ENCODE peak calls at places on chromosomes 7 and 10, in eight cellular contexts. F is heart right ventricle, E is ovary, X is A549, P is HFF-Myc, D is stomach, Z is body of pancreas, H is MM.1S. A is an unnamed sample.

GRCh38 chr7:154871928-154872750 is 130.8 kb downstream of the PAXIP1 start:
- DNase-seq in F (no peak), E (no peak), X (no peak), P (no peak), D (no peak), Z (no peak), H (no peak), A (no peak)

GRCh38 chr10:116278832-116279231 is 5.8 kb upstream of the GFRA1 start:
- DNase-seq in F (no peak), E (no peak), X (no peak), P (no peak), D (no peak), Z (no peak), H (no peak), A (no peak)

GRCh38 chr7:568031-568680 is 48.5 kb upstream of the PDGFA start:
- DNase-seq in F (no peak), E (no peak), X (no peak), P (no peak), D (no peak), Z (no peak), H (no peak), A (no peak)

GRCh38 chr10:60236869-60237524 is 152.7 kb downstream of the ANK3 start:
- DNase-seq in F (peak), E (no peak), X (no peak), P (no peak), D (peak), Z (peak), H (peak), A (no peak)

GRCh38 chr7:7521259-7521658 is 14.4 kb downstream of the COL28A1 start:
- DNase-seq in F (no peak), E (no peak), X (no peak), P (no peak), D (no peak), Z (no peak), H (no peak), A (no peak)

GRCh38 chr7:25545125-25546008 is 317.1 kb upstream of the NPVF start:
- DNase-seq in F (peak), E (no peak), X (no peak), P (no peak), D (no peak), Z (no peak), H (no peak), A (no peak)

GRCh38 chr10:131159771-131160170 is 151.8 kb downstream of the TCERG1L start:
- DNase-seq in F (no peak), E (no peak), X (no peak), P (no peak), D (no peak), Z (no peak), H (no peak), A (no peak)

GRCh38 chr10:117074621-117075020 is 63.4 kb downstream of the VAX1 start:
- DNase-seq in F (no peak), E (no peak), X (no peak), P (no peak), D (no peak), Z (no peak), H (no peak), A (peak)

GRCh38 chr7:70568674-70569334 is 563.1 kb upstream of the GALNT17 start:
- DNase-seq in F (peak), E (no peak), X (no peak), P (no peak), D (peak), Z (peak), H (no peak), A (peak)

GRCh38 chr10:34650156-34650555 is 164.9 kb downstream of the PARD3 start:
- DNase-seq in F (no peak), E (no peak), X (no peak), P (no peak), D (no peak), Z (no peak), H (no peak), A (no peak)

GRCh38 chr10:64288404-64288803 is 767.2 kb downstream of the REEP3 start:
- DNase-seq in F (no peak), E (no peak), X (no peak), P (no peak), D (no peak), Z (no peak), H (no peak), A (no peak)

GRCh38 chr7:102064361-102065025 is 222.2 kb upstream of the SH2B2 start:
- DNase-seq in F (peak), E (no peak), X (peak), P (no peak), D (no peak), Z (peak), H (no peak), A (no peak)

GRCh38 chr10:60820093-60820769 is 42.0 kb downstream of the CDK1 start:
- DNase-seq in F (no peak), E (no peak), X (no peak), P (peak), D (no peak), Z (no peak), H (peak), A (no peak)

GRCh38 chr10:80153460-80153859 is 20.9 kb downstream of the PLAC9 start:
- DNase-seq in F (no peak), E (no peak), X (no peak), P (no peak), D (no peak), Z (no peak), H (no peak), A (no peak)

GRCh38 chr7:41134242-41134872 is 568.5 kb downstream of the INHBA start:
- DNase-seq in F (no peak), E (no peak), X (no peak), P (no peak), D (no peak), Z (no peak), H (no peak), A (no peak)

GRCh38 chr7:55231736-55232280 is 133.3 kb upstream of the LANCL2 start:
- DNase-seq in F (no peak), E (no peak), X (no peak), P (no peak), D (no peak), Z (no peak), H (no peak), A (no peak)

GRCh38 chr10:69789164-69789576 is 12.5 kb upstream of the COL13A1 start:
- DNase-seq in F (no peak), E (no peak), X (no peak), P (no peak), D (no peak), Z (no peak), H (no peak), A (no peak)

GRCh38 chr10:86086418-86086817 is 280.2 kb downstream of the GRID1 start:
- DNase-seq in F (no peak), E (no peak), X (no peak), P (no peak), D (peak), Z (no peak), H (no peak), A (no peak)

GRCh38 chr10:132841254-132841975 is 55.5 kb upstream of the NKX6-2 start:
- DNase-seq in F (no peak), E (peak), X (no peak), P (no peak), D (no peak), Z (no peak), H (no peak), A (no peak)

GRCh38 chr7:148930335-148930734 is 46.2 kb upstream of the EZH2 start:
- DNase-seq in F (no peak), E (no peak), X (no peak), P (no peak), D (no peak), Z (no peak), H (no peak), A (no peak)

GRCh38 chr10:29712108-29712507 is 77.3 kb upstream of the SVIL start:
- DNase-seq in F (no peak), E (no peak), X (no peak), P (no peak), D (no peak), Z (no peak), H (no peak), A (peak)

GRCh38 chr10:8485032-8485431 is 430.5 kb downstream of the GATA3 start:
- DNase-seq in F (no peak), E (no peak), X (no peak), P (no peak), D (no peak), Z (no peak), H (no peak), A (no peak)

GRCh38 chr10:114573330-114574045 is 84.6 kb downstream of the ABLIM1 start:
- DNase-seq in F (no peak), E (no peak), X (no peak), P (no peak), D (no peak), Z (no peak), H (no peak), A (no peak)

GRCh38 chr10:128062331-128062730 is 63.9 kb downstream of the MKI67 start:
- DNase-seq in F (no peak), E (no peak), X (no peak), P (no peak), D (no peak), Z (peak), H (no peak), A (no peak)

GRCh38 chr10:116324951-116325635 is 845 bp downstream of the CCDC172 start:
- DNase-seq in F (no peak), E (no peak), X (no peak), P (no peak), D (no peak), Z (no peak), H (no peak), A (no peak)

GRCh38 chr10:48983648-48984359 is 44.2 kb upstream of the LRRC18 start:
- DNase-seq in F (no peak), E (no peak), X (no peak), P (no peak), D (no peak), Z (no peak), H (no peak), A (no peak)

GRCh38 chr7:24290004-24290641 is 6.1 kb downstream of the NPY start:
- DNase-seq in F (no peak), E (no peak), X (peak), P (no peak), D (no peak), Z (peak), H (peak), A (peak)
- TF ChIP-seq CTCF in F (no peak), E (no peak), X (peak), P (peak), D (peak), Z (peak), H (peak), A (peak)

GRCh38 chr10:97184971-97185325 is 811 bp downstream of the SLIT1 start:
- DNase-seq in F (no peak), E (no peak), X (no peak), P (no peak), D (no peak), Z (no peak), H (no peak), A (no peak)
- H3K4me3 ChIP-seq in F (no peak), E (no peak), X (peak), P (no peak), D (no peak), Z (no peak), H (no peak), A (peak)

GRCh38 chr10:63267414-63268138 is 134.4 kb downstream of the NRBF2 start:
- DNase-seq in F (no peak), E (no peak), X (peak), P (peak), D (no peak), Z (peak), H (peak), A (no peak)

GRCh38 chr10:63266337-63267327 is 133.5 kb downstream of the NRBF2 start:
- DNase-seq in F (no peak), E (no peak), X (no peak), P (no peak), D (no peak), Z (no peak), H (peak), A (no peak)

GRCh38 chr10:63265646-63266207 is 132.6 kb downstream of the NRBF2 start:
- DNase-seq in F (no peak), E (no peak), X (no peak), P (no peak), D (no peak), Z (no peak), H (no peak), A (no peak)

GRCh38 chr10:63268139-63268797 is 135.1 kb downstream of the NRBF2 start:
- DNase-seq in F (no peak), E (no peak), X (no peak), P (no peak), D (no peak), Z (peak), H (peak), A (no peak)

GRCh38 chr10:63268798-63269503 is 135.8 kb downstream of the NRBF2 start:
- DNase-seq in F (peak), E (peak), X (peak), P (peak), D (peak), Z (peak), H (peak), A (peak)
- TF ChIP-seq CTCF in F (no peak), E (peak), X (no peak), P (peak), D (peak), Z (peak), H (peak), A (peak)

DNA sequence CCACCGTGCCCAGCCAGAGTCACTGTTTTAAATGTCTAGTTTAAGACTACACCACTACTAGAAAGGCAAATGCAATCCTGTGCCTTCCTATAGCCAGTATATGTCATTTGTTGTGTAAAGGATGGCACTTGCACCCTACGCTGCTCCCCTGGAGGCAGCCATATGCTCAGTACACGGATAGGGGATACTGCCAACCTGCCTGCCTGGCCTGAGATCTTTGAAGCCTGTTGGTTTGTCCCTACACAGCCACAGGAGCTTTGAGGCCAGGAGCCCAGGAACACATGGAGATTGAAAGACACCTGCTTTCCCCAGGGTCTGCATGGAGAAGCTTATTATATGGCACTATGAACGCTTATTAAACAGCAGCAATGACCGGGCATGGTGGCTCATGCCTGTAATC is 2.3 kb upstream of the SCRN1 start:
- DNase-seq in F (no peak), E (no peak), X (no peak), P (no peak), D (no peak), Z (no peak), H (no peak), A (no peak)
- H3K4me3 ChIP-seq in F (no peak), E (no peak), X (no peak), P (no peak), D (no peak), Z (no peak), H (no peak), A (no peak)

DNA sequence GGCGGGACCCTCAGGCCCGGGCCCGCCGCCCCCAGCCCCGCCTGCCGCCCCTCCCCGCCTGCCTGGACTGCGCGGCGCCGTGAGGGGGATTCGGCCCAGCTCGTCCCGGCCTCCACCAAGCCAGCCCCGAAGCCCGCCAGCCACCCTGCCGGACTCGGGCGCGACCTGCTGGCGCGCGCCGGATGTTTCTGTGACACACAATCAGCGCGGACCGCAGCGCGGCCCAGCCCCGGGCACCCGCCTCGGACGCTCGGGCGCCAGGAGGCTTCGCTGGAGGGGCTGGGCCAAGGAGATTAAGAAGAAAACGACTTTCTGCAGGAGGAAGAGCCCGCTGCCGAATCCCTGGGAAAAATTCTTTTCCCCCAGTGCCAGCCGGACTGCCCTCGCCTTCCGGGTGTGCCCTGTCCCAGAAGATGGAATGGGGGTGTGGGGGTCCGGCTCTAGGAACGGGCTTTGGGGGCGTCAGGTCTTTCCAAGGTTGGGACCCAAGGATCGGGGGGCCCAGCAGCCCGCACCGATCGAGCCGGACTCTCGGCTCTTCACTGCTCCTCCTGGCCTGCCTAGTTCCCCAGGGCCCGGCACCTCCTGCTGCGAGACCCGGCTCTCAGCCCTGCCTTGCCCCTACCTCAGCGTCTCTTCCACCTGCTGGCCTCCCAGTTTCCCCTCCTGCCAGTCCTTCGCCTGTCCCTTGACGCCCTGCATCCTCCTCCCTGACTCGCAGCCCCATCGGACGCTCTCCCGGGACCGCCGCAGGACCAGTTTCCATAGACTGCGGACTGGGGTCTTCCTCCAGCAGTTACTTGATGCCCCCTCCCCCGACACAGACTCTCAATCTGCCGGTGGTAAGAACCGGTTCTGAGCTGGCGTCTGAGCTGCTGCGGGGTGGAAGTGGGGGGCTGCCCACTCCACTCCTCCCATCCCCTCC is 82.7 kb downstream of the PAX2 start:
- DNase-seq in F (peak), E (peak), X (peak), P (no peak), D (peak), Z (peak), H (peak), A (no peak)
- TF ChIP-seq CTCF in F (no peak), E (no peak), X (peak), P (no peak), D (no peak), Z (peak), H (peak), A (peak)

GRCh38 chr7:100642534-100642907 is 1.2 kb upstream of the TFR2 start:
- DNase-seq in F (no peak), E (no peak), X (peak), P (no peak), D (peak), Z (no peak), H (peak), A (no peak)
- H3K4me3 ChIP-seq in F (no peak), E (no peak), X (no peak), P (no peak), D (no peak), Z (no peak), H (peak), A (no peak)

GRCh38 chr10:59234814-59235429 is 58.5 kb downstream of the PHYHIPL start:
- DNase-seq in F (no peak), E (no peak), X (no peak), P (peak), D (no peak), Z (peak), H (peak), A (peak)
- TF ChIP-seq CTCF in F (peak), E (peak), X (peak), P (peak), D (peak), Z (peak), H (peak), A (peak)

DNA sequence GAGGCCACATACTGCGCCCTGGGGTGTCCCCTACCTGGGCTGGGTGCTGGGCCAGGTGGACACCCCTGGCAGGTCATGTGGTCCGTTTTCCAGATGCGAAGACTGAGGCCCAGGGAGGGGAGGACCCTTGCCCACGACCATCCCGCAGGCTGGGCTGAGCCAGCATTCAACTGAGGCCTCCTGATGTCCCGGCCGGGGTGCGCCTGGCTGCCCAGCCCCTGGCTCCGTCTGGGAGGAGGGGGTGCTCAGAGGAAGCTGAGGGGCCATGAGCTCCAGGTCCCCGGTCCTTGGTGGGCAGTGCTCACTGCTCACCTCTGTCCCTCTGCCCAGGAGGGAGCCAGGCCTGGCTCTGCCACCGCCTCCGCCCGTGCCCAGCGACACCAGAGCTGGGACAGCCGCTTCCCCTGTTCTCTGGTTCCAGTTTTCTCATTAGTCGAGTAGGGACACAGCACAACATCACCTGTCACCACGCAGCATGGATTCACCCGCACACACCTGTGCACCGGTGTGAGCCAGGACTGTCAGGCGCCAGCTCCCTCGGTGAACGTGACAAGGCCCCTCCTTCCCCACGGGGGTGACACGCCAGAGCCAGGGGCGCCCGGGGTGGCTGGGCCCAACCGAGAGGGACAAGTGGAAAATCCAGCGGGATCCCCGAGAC is 139.7 kb downstream of the ELFN1 start:
- DNase-seq in F (no peak), E (no peak), X (no peak), P (no peak), D (no peak), Z (no peak), H (no peak), A (no peak)
- H3K4me3 ChIP-seq in F (no peak), E (no peak), X (no peak), P (no peak), D (no peak), Z (no peak), H (no peak), A (no peak)

GRCh38 chr7:120272261-120272895 is 597 bp upstream of the KCND2 start:
- DNase-seq in F (no peak), E (no peak), X (peak), P (peak), D (no peak), Z (peak), H (peak), A (peak)
- TF ChIP-seq CTCF in F (no peak), E (peak), X (peak), P (peak), D (peak), Z (peak), H (peak), A (peak)

A was measured in LNCaP clone FGC.